ENCODE peak calls at places on chromosome 21, in four cellular contexts. X is spleen, W is Peyer's patch, H is upper lobe of right lung. M is an unnamed sample.

GRCh38 chr21:40051801-40052200 is 184.6 kb downstream of the PCP4 start:
- DNase-seq in X (no peak), W (no peak), H (no peak), M (no peak)

GRCh38 chr21:14591882-14592281 is 45.8 kb upstream of the SAMSN1 start:
- DNase-seq in X (no peak), W (no peak), H (no peak), M (no peak)

GRCh38 chr21:14842641-14843040 is 222.2 kb downstream of the NRIP1 start:
- DNase-seq in H (no peak), W (no peak), X (no peak), M (no peak)

GRCh38 chr21:15592271-15592860 is 137.4 kb upstream of the USP25 start:
- DNase-seq in X (no peak), H (no peak), W (no peak), M (peak; percentile 37)

GRCh38 chr21:26641062-26641461 is 68.0 kb upstream of the CYYR1 start:
- DNase-seq in W (no peak), H (no peak), X (no peak), M (no peak)

GRCh38 chr21:26120833-26121232 is 49.7 kb downstream of the APP start:
- DNase-seq in W (no peak), X (no peak), H (no peak), M (no peak)

GRCh38 chr21:24671901-24672300 is 935.4 kb downstream of the MRPL39 start:
- DNase-seq in X (no peak), W (no peak), H (no peak), M (no peak)

GRCh38 chr21:14968821-14969220 is 96.0 kb downstream of the NRIP1 start:
- DNase-seq in X (no peak), W (no peak), H (no peak), M (no peak)

GRCh38 chr21:20822559-20823133 is 175.6 kb upstream of the NCAM2 start:
- DNase-seq in H (no peak), W (no peak), X (no peak), M (no peak)

GRCh38 chr21:35004289-35004688 is 44.8 kb downstream of the RUNX1 start:
- DNase-seq in X (no peak), H (no peak), W (no peak), M (no peak)

GRCh38 chr21:26116456-26117011 is 54.0 kb downstream of the APP start:
- DNase-seq in W (no peak), H (no peak), X (no peak), M (no peak)

GRCh38 chr21:46009951-46010655 is 28.5 kb downstream of the COL6A1 start:
- DNase-seq in H (no peak), X (no peak), W (peak; percentile 24), M (no peak)

GRCh38 chr21:37064841-37065240 is 8.0 kb downstream of the PIGP start:
- DNase-seq in W (no peak), X (no peak), H (no peak), M (no peak)

GRCh38 chr21:27346041-27346448 is 379.2 kb upstream of the ADAMTS5 start:
- DNase-seq in W (no peak), X (no peak), H (no peak), M (no peak)

GRCh38 chr21:46475296-46475695 is 16.6 kb downstream of the DIP2A start:
- DNase-seq in X (no peak), W (no peak), H (no peak), M (no peak)

GRCh38 chr21:19832551-19832950 is 1165.7 kb upstream of the NCAM2 start:
- DNase-seq in W (no peak), X (no peak), H (no peak), M (no peak)

GRCh38 chr21:38861006-38861405 is 55.3 kb downstream of the ETS2 start:
- DNase-seq in H (no peak), X (no peak), W (no peak), M (no peak)
- H3K4me1 ChIP-seq in H (peaks cover 5% of the 10 kb centered on the region), X (peaks cover 24% of the 10 kb centered on the region), W (no peaks in the 10 kb centered on the region), M (no peaks in the 10 kb centered on the region)

GRCh38 chr21:44987301-44987885 is 47.6 kb downstream of the SLX9 start:
- DNase-seq in W (no peak), H (peak; percentile 60), X (peak; percentile 68), M (no peak)
- H3K4me1 ChIP-seq in W (no peaks in the 10 kb centered on the region), H (no peaks in the 10 kb centered on the region), X (peaks cover 80% of the 10 kb centered on the region), M (no peaks in the 10 kb centered on the region)

DNA sequence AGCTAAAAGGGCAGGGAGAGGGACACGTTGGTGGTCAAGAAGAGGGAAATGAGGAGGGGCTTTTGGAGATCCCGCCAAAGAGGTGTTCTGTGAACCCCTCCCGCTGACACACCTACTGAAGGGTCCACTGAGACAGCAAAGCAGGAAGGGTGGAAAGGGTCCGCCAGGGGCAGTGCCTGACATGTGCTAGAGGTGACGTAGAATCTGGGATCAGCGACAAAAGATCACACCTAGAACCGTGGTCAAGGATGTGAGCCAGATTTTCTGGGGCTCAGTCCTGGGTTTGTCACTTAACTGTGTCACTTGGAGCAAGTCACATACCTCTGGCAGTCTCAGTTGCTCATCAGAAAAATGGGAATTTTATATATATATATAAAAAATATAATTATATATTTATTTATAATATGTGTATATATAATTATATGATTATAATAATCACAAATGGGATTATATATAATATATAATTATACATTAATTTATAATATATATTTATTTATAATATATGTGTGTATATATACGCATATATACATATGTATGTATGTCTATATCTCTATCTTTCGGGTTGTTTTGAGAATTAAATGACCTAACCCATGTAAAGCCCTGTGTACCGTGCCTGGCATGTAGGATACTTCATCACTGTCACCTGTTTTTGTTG is 34.9 kb upstream of the ATP5PO start:
- DNase-seq in H (no peak), X (no peak), W (no peak), M (no peak)
- H3K4me1 ChIP-seq in H (peaks cover 13% of the 10 kb centered on the region), X (peaks cover 66% of the 10 kb centered on the region), W (peaks cover 5% of the 10 kb centered on the region), M (peaks cover 20% of the 10 kb centered on the region)

GRCh38 chr21:42406201-42406601 is 2.5 kb downstream of the UBASH3A start:
- DNase-seq in X (peak; percentile 72), H (peak; percentile 39), W (no peak), M (no peak)

GRCh38 chr21:42405064-42406059 is 1.7 kb downstream of the UBASH3A start:
- DNase-seq in W (no peak), X (peak; percentile 43), H (peak; percentile 41), M (no peak)

GRCh38 chr21:42403611-42404231 is at the start of gene UBASH3A:
- DNase-seq in H (peak; percentile 61), W (no peak), X (peak; percentile 82), M (no peak)

GRCh38 chr21:42406846-42407245 is 3.1 kb downstream of the UBASH3A start:
- DNase-seq in H (peak; percentile 25), X (no peak), W (no peak), M (no peak)

DNA sequence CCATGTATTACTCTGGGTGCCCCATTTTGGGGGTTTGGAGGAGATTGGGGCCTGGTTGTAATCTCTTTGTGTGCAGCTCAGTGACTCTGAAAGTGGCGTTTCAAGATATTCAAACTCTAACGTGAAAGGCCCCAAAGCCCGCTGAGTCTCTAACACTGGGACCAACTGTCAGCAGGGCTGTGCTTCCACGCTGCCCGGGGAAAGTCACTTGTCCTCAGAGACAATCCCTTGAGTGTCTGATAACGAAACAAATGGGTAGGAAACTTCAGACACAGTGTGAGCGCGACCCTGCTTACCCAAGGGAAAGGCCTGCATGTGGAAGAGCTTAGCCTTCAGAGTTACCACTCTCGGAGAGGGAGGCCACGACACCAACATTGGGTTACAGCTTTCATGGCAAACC is 832 bp downstream of the UBASH3A start:
- DNase-seq in X (peak; percentile 61), W (no peak), H (peak; percentile 51), M (no peak)
- H3K4me1 ChIP-seq in X (peaks cover 34% of the 10 kb centered on the region), W (no peaks in the 10 kb centered on the region), H (no peaks in the 10 kb centered on the region), M (no peaks in the 10 kb centered on the region)

GRCh38 chr21:41425588-41425953 is 468 bp upstream of the MX1 start:
- DNase-seq in H (no peak), X (no peak), W (no peak), M (no peak)

GRCh38 chr21:41425954-41426655 is at the start of gene MX1:
- DNase-seq in W (peak; percentile 93), H (peak; percentile 94), X (peak; percentile 98), M (peak; percentile 93)

GRCh38 chr21:41418956-41419680 is 6.9 kb upstream of the MX1 start:
- DNase-seq in W (no peak), H (no peak), X (no peak), M (no peak)

GRCh38 chr21:41419921-41420862 is 5.8 kb upstream of the MX1 start:
- DNase-seq in W (peak; percentile 86), X (peak; percentile 92), H (peak; percentile 92), M (peak; percentile 91)

DNA sequence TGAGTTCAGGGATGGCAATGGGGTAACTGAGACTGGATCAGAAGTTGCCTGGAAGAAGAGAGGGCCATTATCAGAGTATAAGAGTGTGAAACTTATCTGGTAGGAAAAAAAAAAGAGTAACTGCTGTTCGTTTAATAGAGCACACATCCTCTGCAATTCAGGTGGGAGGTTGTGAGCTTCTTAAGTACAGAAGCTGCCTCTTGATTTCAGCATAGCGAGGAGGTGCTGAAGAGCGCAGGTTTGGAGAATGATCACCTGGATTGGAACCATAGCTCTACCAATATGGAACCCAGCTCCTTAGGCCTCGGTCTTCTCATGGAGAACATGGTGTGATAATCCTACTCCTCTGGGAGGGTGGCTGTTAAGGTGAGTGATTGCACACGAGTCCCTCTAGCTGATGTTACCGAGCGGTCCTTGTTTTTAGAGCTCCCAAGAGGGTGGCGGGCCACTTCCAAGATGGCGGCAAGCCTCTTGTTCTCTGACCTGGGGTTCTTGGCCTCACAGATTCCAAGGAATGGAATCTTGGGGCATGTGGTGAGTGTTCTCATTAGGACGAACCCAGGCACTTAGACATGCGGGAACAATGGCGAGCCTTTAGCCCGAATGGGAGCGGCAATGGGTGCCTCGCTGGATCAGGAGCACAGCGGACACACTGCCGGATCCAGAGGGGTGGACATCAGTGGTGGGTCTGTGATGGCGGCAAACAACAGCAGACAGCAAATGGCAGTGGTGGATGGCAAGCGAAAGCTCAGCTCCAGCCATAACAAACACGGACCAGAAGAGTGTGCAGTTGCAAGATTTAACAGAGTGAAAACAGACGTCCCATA is 3.3 kb upstream of the MX1 start:
- DNase-seq in H (no peak), X (no peak), W (no peak), M (no peak)
- H3K4me1 ChIP-seq in H (peaks cover 18% of the 10 kb centered on the region), X (peaks cover 87% of the 10 kb centered on the region), W (peaks cover 3% of the 10 kb centered on the region), M (peaks cover 6% of the 10 kb centered on the region)

DNA sequence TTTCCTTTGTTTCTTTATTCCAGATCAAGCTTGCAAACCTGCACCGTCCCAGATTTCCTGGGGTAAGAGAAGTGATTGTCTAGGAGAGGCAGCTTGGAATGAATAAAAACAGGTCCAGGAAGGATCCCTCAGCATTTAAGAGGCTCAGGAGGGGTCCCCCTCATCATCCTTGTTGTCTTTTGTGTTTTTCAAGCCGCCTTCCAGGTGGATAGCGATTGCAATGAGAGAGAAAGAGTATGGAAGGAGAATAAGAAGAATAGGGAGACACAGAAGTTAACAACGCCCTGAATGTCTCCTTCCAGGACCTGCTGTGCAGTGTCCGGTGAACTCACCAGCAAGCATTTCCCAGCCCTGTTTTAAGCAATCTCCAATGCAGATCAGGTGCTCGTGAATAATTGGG is 8.5 kb downstream of the ERG start:
- DNase-seq in W (no peak), X (no peak), H (no peak), M (no peak)
- H3K4me1 ChIP-seq in W (no peaks in the 10 kb centered on the region), X (peaks cover 92% of the 10 kb centered on the region), H (peaks cover 9% of the 10 kb centered on the region), M (peaks cover 13% of the 10 kb centered on the region)